ENCODE peak calls at places on chromosomes 2 and 18, in four cellular contexts. I is stimulated activated CD4-positive, alpha-beta T cell treated with anti-CD3 and anti-CD28 coated beads, Interleukin-1b, Interleukin-23, amount 100 ng/mL, for 48 hours; J is stimulated activated CD8-positive, alpha-beta memory T cell treated with anti-CD3 and anti-CD28 coated beads, Interleukin-2, amount 100 ng/mL, for 1 hour; C is nephron progenitor cell. V is an unnamed sample.

GRCh38 chr2:144456680-144457079 is 63.2 kb downstream of the ZEB2 start:
- DNase-seq in I (peak; percentile 9), J (no peak), C (no peak), V (no peak)

GRCh38 chr18:49024408-49024807 is 73.6 kb upstream of the SMAD7 start:
- DNase-seq in I (no peak), J (no peak), C (no peak), V (no peak)

GRCh38 chr2:32278476-32278853 is 761 bp downstream of the YIPF4 start:
- DNase-seq in I (no peak), J (no peak), C (no peak), V (no peak)

GRCh38 chr18:35389095-35389618 is 12.0 kb upstream of the ZNF396 start:
- DNase-seq in I (no peak), J (no peak), C (no peak), V (no peak)

GRCh38 chr2:216242365-216242764 is 129.9 kb downstream of the MARCHF4 start:
- DNase-seq in I (no peak), J (no peak), C (no peak), V (no peak)

GRCh38 chr2:195531754-195532153 is 125.3 kb upstream of the SLC39A10 start:
- DNase-seq in I (no peak), J (no peak), C (no peak), V (no peak)

GRCh38 chr18:33697498-33697897 is 119.5 kb downstream of the ASXL3 start:
- DNase-seq in I (no peak), J (no peak), C (no peak), V (no peak)

GRCh38 chr2:70371753-70372152 is 69.9 kb upstream of the FAM136A start:
- DNase-seq in I (no peak), J (no peak), C (no peak), V (no peak)